ENCODE peak calls at places on chromosomes 5 and 9, in eight cellular contexts. G is tibial artery; V is endothelial cell of umbilical vein; X is HTR-8/SVneo; O is activated effector memory CD4-positive, alpha-beta T cell treated with Interleukin-2 at 50 U/mL for 16 hours; Y is aorta; N is lower leg skin; A is NCI-H1694. D is an unnamed sample.

GRCh38 chr5:96214442-96215197 is 218.4 kb downstream of the PCSK1 start:
- DNase-seq in A (no peak), X (no peak), O (no peak), Y (no peak), G (no peak), N (no peak), V (no peak), D (no peak)

GRCh38 chr5:144298658-144299057 is 128.0 kb downstream of the KCTD16 start:
- DNase-seq in A (no peak), G (no peak), O (no peak), N (no peak), V (no peak), X (no peak), Y (no peak), D (no peak)

GRCh38 chr9:133088146-133088750 is 26.5 kb downstream of the CEL start:
- DNase-seq in N (no peak), O (no peak), A (no peak), X (no peak), G (no peak), Y (no peak), V (no peak), D (no peak)

GRCh38 chr5:144209421-144209820 is 38.7 kb downstream of the KCTD16 start:
- DNase-seq in A (peak; percentile 63), N (no peak), G (no peak), Y (no peak), V (no peak), X (no peak), O (no peak), D (peak; percentile 95)

GRCh38 chr5:33997331-33997983 is 10.4 kb downstream of the AMACR start:
- DNase-seq in G (peak; percentile 80), O (no peak), Y (peak; percentile 78), V (peak; percentile 87), A (peak; percentile 89), N (peak; percentile 90), X (peak; percentile 76), D (peak; percentile 75)

GRCh38 chr5:16891043-16891442 is 45.0 kb downstream of the MYO10 start:
- DNase-seq in N (peak; percentile 25), O (no peak), X (no peak), A (no peak), Y (no peak), V (no peak), G (no peak), D (no peak)

GRCh38 chr9:114000063-114000454 is 78.0 kb downstream of the AMBP start:
- DNase-seq in G (no peak), A (no peak), Y (peak; percentile 67), N (peak; percentile 43), O (no peak), X (no peak), V (no peak), D (no peak)

GRCh38 chr9:108274971-108275370 is 580.8 kb downstream of the ACTL7B start:
- DNase-seq in V (no peak), X (no peak), A (no peak), Y (no peak), N (no peak), G (no peak), O (no peak), D (no peak)

GRCh38 chr5:40754381-40755092 is 1.2 kb downstream of the TTC33 start:
- DNase-seq in O (no peak), V (peak; percentile 75), A (no peak), X (peak; percentile 33), N (no peak), G (no peak), Y (no peak), D (no peak)

D was measured in NCI-H524.